ENCODE peak calls at places on chromosomes 2 and 18, in seven cellular contexts. One of them, this sample, is unnamed.

GRCh38 chr2:143574069-143574468 is 444.9 kb downstream of the ARHGAP15 start:
- DNase-seq in lower leg skin: no peak
- DNase-seq in GM12865: no peak
- DNase-seq in heart left ventricle: no peak
- DNase-seq in OCI-LY7: no peak
- DNase-seq in lung: no peak
- DNase-seq in astrocyte of the spinal cord: no peak
- DNase-seq in this sample: no peak

GRCh38 chr2:58428286-58428552 is 187.1 kb upstream of the FANCL start:
- DNase-seq in OCI-LY7: no peak
- DNase-seq in GM12865: peak; percentile 17
- DNase-seq in astrocyte of the spinal cord: no peak
- DNase-seq in lower leg skin: no peak
- DNase-seq in heart left ventricle: no peak
- DNase-seq in lung: no peak
- DNase-seq in this sample: no peak

GRCh38 chr18:10340821-10341220 is 113.6 kb upstream of the APCDD1 start:
- DNase-seq in heart left ventricle: no peak
- DNase-seq in astrocyte of the spinal cord: no peak
- DNase-seq in OCI-LY7: no peak
- DNase-seq in lower leg skin: no peak
- DNase-seq in lung: no peak
- DNase-seq in GM12865: no peak
- DNase-seq in this sample: no peak

GRCh38 chr18:48855422-48856377 is 95.1 kb downstream of the SMAD7 start:
- DNase-seq in OCI-LY7: no peak
- DNase-seq in GM12865: peak; percentile 29
- DNase-seq in lung: no peak
- DNase-seq in heart left ventricle: peak; percentile 47
- DNase-seq in lower leg skin: no peak
- DNase-seq in astrocyte of the spinal cord: no peak
- DNase-seq in this sample: no peak

GRCh38 chr2:144452169-144453038 is 67.5 kb downstream of the ZEB2 start:
- DNase-seq in heart left ventricle: no peak
- DNase-seq in lung: no peak
- DNase-seq in astrocyte of the spinal cord: peak; percentile 63
- DNase-seq in lower leg skin: no peak
- DNase-seq in GM12865: no peak
- DNase-seq in OCI-LY7: no peak
- DNase-seq in this sample: no peak

GRCh38 chr2:158009425-158009824 is 92.3 kb upstream of the UPP2 start:
- DNase-seq in GM12865: no peak
- DNase-seq in lung: no peak
- DNase-seq in OCI-LY7: no peak
- DNase-seq in astrocyte of the spinal cord: peak; percentile 22
- DNase-seq in heart left ventricle: no peak
- DNase-seq in lower leg skin: no peak
- DNase-seq in this sample: no peak

GRCh38 chr2:170464268-170464667 is 250.9 kb upstream of the SP5 start:
- DNase-seq in heart left ventricle: no peak
- DNase-seq in OCI-LY7: no peak
- DNase-seq in GM12865: no peak
- DNase-seq in astrocyte of the spinal cord: no peak
- DNase-seq in lung: no peak
- DNase-seq in lower leg skin: no peak
- DNase-seq in this sample: no peak

GRCh38 chr2:102190425-102191107 is 3.7 kb downstream of the IL1RL2 start:
- DNase-seq in lower leg skin: no peak
- DNase-seq in heart left ventricle: no peak
- DNase-seq in lung: no peak
- DNase-seq in GM12865: no peak
- DNase-seq in astrocyte of the spinal cord: no peak
- DNase-seq in OCI-LY7: no peak
- DNase-seq in this sample: no peak

GRCh38 chr2:130337735-130338325 is 4.9 kb upstream of the IMP4 start:
- DNase-seq in OCI-LY7: no peak
- DNase-seq in lower leg skin: peak; percentile 12
- DNase-seq in astrocyte of the spinal cord: peak; percentile 70
- DNase-seq in lung: no peak
- DNase-seq in GM12865: no peak
- DNase-seq in heart left ventricle: no peak
- DNase-seq in this sample: no peak

GRCh38 chr2:232330068-232330999 is 48.2 kb upstream of the ALPP start:
- DNase-seq in heart left ventricle: peak; percentile 52
- DNase-seq in lung: no peak
- DNase-seq in GM12865: no peak
- DNase-seq in OCI-LY7: no peak
- DNase-seq in lower leg skin: no peak
- DNase-seq in astrocyte of the spinal cord: no peak
- DNase-seq in this sample: no peak

GRCh38 chr2:12320027-12320734 is 396.6 kb upstream of the TRIB2 start:
- DNase-seq in heart left ventricle: no peak
- DNase-seq in OCI-LY7: no peak
- DNase-seq in lower leg skin: no peak
- DNase-seq in GM12865: no peak
- DNase-seq in astrocyte of the spinal cord: no peak
- DNase-seq in lung: no peak
- DNase-seq in this sample: no peak

GRCh38 chr2:215293879-215294278 is 18.0 kb upstream of the ATIC start:
- DNase-seq in GM12865: no peak
- DNase-seq in lung: no peak
- DNase-seq in lower leg skin: no peak
- DNase-seq in OCI-LY7: no peak
- DNase-seq in astrocyte of the spinal cord: no peak
- DNase-seq in heart left ventricle: no peak
- DNase-seq in this sample: no peak

GRCh38 chr2:138373993-138374408 is 127.6 kb upstream of the SPOPL start:
- DNase-seq in OCI-LY7: peak; percentile 31
- DNase-seq in heart left ventricle: no peak
- DNase-seq in lower leg skin: no peak
- DNase-seq in GM12865: peak; percentile 56
- DNase-seq in lung: no peak
- DNase-seq in astrocyte of the spinal cord: peak; percentile 50
- DNase-seq in this sample: no peak

GRCh38 chr2:135819211-135819610 is 17.8 kb downstream of the LCT start:
- DNase-seq in lung: no peak
- DNase-seq in astrocyte of the spinal cord: peak; percentile 21
- DNase-seq in heart left ventricle: no peak
- DNase-seq in GM12865: peak; percentile 47
- DNase-seq in lower leg skin: no peak
- DNase-seq in OCI-LY7: peak; percentile 26
- DNase-seq in this sample: no peak
- TF ChIP-seq CTCF in lung: no peak
- TF ChIP-seq CTCF in astrocyte of the spinal cord: peak; percentile 39
- TF ChIP-seq CTCF in heart left ventricle: no peak
- TF ChIP-seq CTCF in GM12865: peak; percentile 21
- TF ChIP-seq CTCF in lower leg skin: no peak
- TF ChIP-seq CTCF in OCI-LY7: peak; percentile 70
- TF ChIP-seq CTCF in this sample: peak; percentile 40

GRCh38 chr2:238239872-238240760 is at the start of gene HES6:
- DNase-seq in heart left ventricle: peak; percentile 93
- DNase-seq in lower leg skin: peak; percentile 80
- DNase-seq in astrocyte of the spinal cord: peak; percentile 88
- DNase-seq in lung: peak; percentile 89
- DNase-seq in GM12865: peak; percentile 91
- DNase-seq in OCI-LY7: peak; percentile 89
- DNase-seq in this sample: peak; percentile 95
- TF ChIP-seq CTCF in heart left ventricle: no peak
- TF ChIP-seq CTCF in lower leg skin: no peak
- TF ChIP-seq CTCF in astrocyte of the spinal cord: no peak
- TF ChIP-seq CTCF in lung: no peak
- TF ChIP-seq CTCF in GM12865: no peak
- TF ChIP-seq CTCF in OCI-LY7: no peak
- TF ChIP-seq CTCF in this sample: no peak

GRCh38 chr2:43276962-43277383 is 50.6 kb upstream of the ZFP36L2 start:
- DNase-seq in lung: peak; percentile 45
- DNase-seq in lower leg skin: no peak
- DNase-seq in heart left ventricle: no peak
- DNase-seq in OCI-LY7: no peak
- DNase-seq in GM12865: no peak
- DNase-seq in astrocyte of the spinal cord: peak; percentile 18
- DNase-seq in this sample: no peak

GRCh38 chr2:43274721-43275120 is 48.3 kb upstream of the ZFP36L2 start:
- DNase-seq in heart left ventricle: no peak
- DNase-seq in GM12865: no peak
- DNase-seq in lower leg skin: no peak
- DNase-seq in astrocyte of the spinal cord: no peak
- DNase-seq in OCI-LY7: no peak
- DNase-seq in lung: no peak
- DNase-seq in this sample: no peak

GRCh38 chr2:43274055-43274454 is 47.6 kb upstream of the ZFP36L2 start:
- DNase-seq in OCI-LY7: no peak
- DNase-seq in heart left ventricle: no peak
- DNase-seq in astrocyte of the spinal cord: no peak
- DNase-seq in lower leg skin: no peak
- DNase-seq in lung: no peak
- DNase-seq in GM12865: no peak
- DNase-seq in this sample: no peak

GRCh38 chr2:43278683-43279220 is 52.3 kb upstream of the ZFP36L2 start:
- DNase-seq in OCI-LY7: no peak
- DNase-seq in heart left ventricle: no peak
- DNase-seq in GM12865: no peak
- DNase-seq in lung: no peak
- DNase-seq in astrocyte of the spinal cord: no peak
- DNase-seq in lower leg skin: no peak
- DNase-seq in this sample: no peak

GRCh38 chr2:43276517-43276931 is 50.1 kb upstream of the ZFP36L2 start:
- DNase-seq in lung: no peak
- DNase-seq in GM12865: no peak
- DNase-seq in OCI-LY7: no peak
- DNase-seq in lower leg skin: no peak
- DNase-seq in astrocyte of the spinal cord: no peak
- DNase-seq in heart left ventricle: no peak
- DNase-seq in this sample: no peak
- TF ChIP-seq CTCF in lung: no peak
- TF ChIP-seq CTCF in GM12865: no peak
- TF ChIP-seq CTCF in OCI-LY7: no peak
- TF ChIP-seq CTCF in lower leg skin: no peak
- TF ChIP-seq CTCF in astrocyte of the spinal cord: no peak
- TF ChIP-seq CTCF in heart left ventricle: no peak
- TF ChIP-seq CTCF in this sample: no peak

DNA sequence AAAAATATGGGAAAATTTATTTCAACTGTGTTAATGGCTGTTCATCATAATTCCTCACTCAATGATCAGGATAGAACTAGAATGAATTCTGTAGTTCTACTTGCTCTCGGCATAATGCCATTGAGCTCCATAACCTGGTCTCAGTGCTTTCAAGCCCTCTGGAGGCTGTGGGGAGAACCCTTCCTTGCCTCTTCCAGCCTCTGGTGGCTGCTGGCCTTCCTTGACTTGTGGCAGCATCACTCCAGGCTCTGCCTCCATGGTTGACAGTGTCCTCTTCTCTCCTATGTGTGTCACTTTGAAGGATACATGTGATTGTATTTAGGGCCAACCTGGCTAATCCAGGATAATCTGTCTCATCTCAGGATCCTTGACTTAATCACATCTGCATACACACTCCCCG is 26.9 kb upstream of the CABYR start:
- DNase-seq in lung: no peak
- DNase-seq in heart left ventricle: no peak
- DNase-seq in lower leg skin: no peak
- DNase-seq in OCI-LY7: no peak
- DNase-seq in astrocyte of the spinal cord: no peak
- DNase-seq in GM12865: no peak
- DNase-seq in this sample: no peak
- TF ChIP-seq CTCF in lung: no peak
- TF ChIP-seq CTCF in heart left ventricle: no peak
- TF ChIP-seq CTCF in lower leg skin: no peak
- TF ChIP-seq CTCF in OCI-LY7: no peak
- TF ChIP-seq CTCF in astrocyte of the spinal cord: peak; percentile 4
- TF ChIP-seq CTCF in GM12865: no peak
- TF ChIP-seq CTCF in this sample: no peak

DNA sequence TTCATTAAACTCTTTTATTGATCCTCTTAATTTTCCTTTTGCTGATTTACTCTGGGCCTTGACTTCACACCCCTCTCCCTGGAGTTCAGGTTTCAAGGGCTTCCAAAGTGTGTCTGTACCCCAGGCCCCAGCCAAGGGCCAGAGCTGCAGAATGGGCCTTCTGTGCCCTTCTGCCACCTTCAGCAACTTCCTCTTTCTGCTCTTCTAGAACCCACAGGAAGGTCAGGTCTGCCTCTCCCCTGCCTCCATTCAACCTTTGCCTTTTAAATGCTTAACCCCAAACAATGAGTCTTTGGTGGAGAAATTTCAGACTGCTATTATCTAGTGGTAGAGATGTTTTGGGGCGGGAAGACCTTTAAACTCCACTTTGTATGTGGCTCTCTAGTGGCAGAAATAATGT is 63.1 kb downstream of the TSN start:
- DNase-seq in GM12865: no peak
- DNase-seq in lung: no peak
- DNase-seq in OCI-LY7: peak; percentile 70
- DNase-seq in astrocyte of the spinal cord: no peak
- DNase-seq in heart left ventricle: no peak
- DNase-seq in lower leg skin: no peak
- DNase-seq in this sample: no peak
- TF ChIP-seq CTCF in GM12865: no peak
- TF ChIP-seq CTCF in lung: no peak
- TF ChIP-seq CTCF in OCI-LY7: no peak
- TF ChIP-seq CTCF in astrocyte of the spinal cord: no peak
- TF ChIP-seq CTCF in heart left ventricle: no peak
- TF ChIP-seq CTCF in lower leg skin: no peak
- TF ChIP-seq CTCF in this sample: no peak